ENCODE peak calls at places on chromosomes 7 and 10, in eight cellular contexts. C, X, N, W, I, L, Z and U are unnamed samples. For H3K4me1, the result is how much of the 10 kb centered on the place peaks cover.

GRCh38 chr7:47988496-47989386 is 9.3 kb upstream of the HUS1 start:
- DNase-seq in C (no peak), X (no peak), N (no peak), W (no peak), I (no peak), L (peak), Z (no peak), U (no peak)

GRCh38 chr10:73902351-73902750 is 8.6 kb upstream of the PLAU start:
- DNase-seq in C (no peak), X (no peak), N (no peak), W (no peak), I (no peak), L (no peak), Z (no peak), U (no peak)

GRCh38 chr7:26507375-26508068 is 215.9 kb downstream of the SNX10 start:
- DNase-seq in C (no peak), X (no peak), N (no peak), W (no peak), I (no peak), L (no peak), Z (no peak), U (no peak)

GRCh38 chr10:133260895-133261725 is 15.6 kb downstream of the ADAM8 start:
- DNase-seq in C (no peak), X (peak), N (no peak), W (peak), I (no peak), L (peak), Z (peak), U (no peak)

GRCh38 chr7:56023500-56023899 is 27.7 kb downstream of the PSPH start:
- DNase-seq in C (no peak), X (no peak), N (no peak), W (no peak), I (no peak), L (no peak), Z (no peak), U (no peak)

GRCh38 chr10:84224411-84225028 is 824 bp downstream of the LRIT2 start:
- DNase-seq in C (no peak), X (no peak), N (no peak), W (no peak), I (no peak), L (no peak), Z (no peak), U (no peak)

GRCh38 chr10:59991661-59992060 is 85.3 kb upstream of the CCDC6 start:
- DNase-seq in C (peak), X (no peak), N (no peak), W (no peak), I (peak), L (peak), Z (no peak), U (peak)

GRCh38 chr10:84355106-84355505 is 26.7 kb downstream of the CCSER2 start:
- DNase-seq in C (no peak), X (no peak), N (no peak), W (no peak), I (no peak), L (no peak), Z (no peak), U (no peak)

GRCh38 chr10:47379901-47380300 is 4.2 kb downstream of the ZNF488 start:
- DNase-seq in C (no peak), X (peak), N (no peak), W (no peak), I (no peak), L (no peak), Z (no peak), U (no peak)

GRCh38 chr7:138282997-138283396 is 177.1 kb upstream of the TRIM24 start:
- DNase-seq in C (no peak), X (no peak), N (no peak), W (no peak), I (no peak), L (no peak), Z (no peak), U (no peak)

GRCh38 chr10:102540023-102540422 is 36.3 kb downstream of the SUFU start:
- DNase-seq in C (peak), X (no peak), N (no peak), W (no peak), I (peak), L (peak), Z (peak), U (no peak)

GRCh38 chr10:62352356-62352963 is 21.7 kb upstream of the ZNF365 start:
- DNase-seq in C (no peak), X (no peak), N (no peak), W (no peak), I (peak), L (no peak), Z (no peak), U (peak)

GRCh38 chr10:49166804-49167628 is 21.2 kb downstream of the TMEM273 start:
- DNase-seq in C (no peak), X (no peak), N (no peak), W (no peak), I (no peak), L (no peak), Z (no peak), U (no peak)

GRCh38 chr7:102287465-102288146 is 938 bp downstream of the SH2B2 start:
- DNase-seq in C (no peak), X (peak), N (no peak), W (no peak), I (peak), L (no peak), Z (peak), U (no peak)

GRCh38 chr7:101099969-101100781 is 14.9 kb downstream of the TRIM56 start:
- DNase-seq in C (peak), X (peak), N (peak), W (no peak), I (peak), L (peak), Z (peak), U (peak)

GRCh38 chr10:61708841-61709240 is 46.1 kb downstream of the CABCOCO1 start:
- DNase-seq in C (no peak), X (no peak), N (no peak), W (no peak), I (peak), L (no peak), Z (no peak), U (no peak)

GRCh38 chr7:114648680-114649079 is 234.1 kb downstream of the FOXP2 start:
- DNase-seq in C (no peak), X (no peak), N (no peak), W (no peak), I (no peak), L (no peak), Z (no peak), U (no peak)

GRCh38 chr7:159099711-159100231 is 44.9 kb downstream of the VIPR2 start:
- DNase-seq in C (no peak), X (peak), N (no peak), W (no peak), I (no peak), L (no peak), Z (peak), U (no peak)

GRCh38 chr7:158301221-158301620 is 286.4 kb downstream of the PTPRN2 start:
- DNase-seq in C (no peak), X (no peak), N (no peak), W (no peak), I (no peak), L (no peak), Z (no peak), U (no peak)

GRCh38 chr7:97835296-97836138 is 36.7 kb downstream of the ASNS start:
- DNase-seq in C (peak), X (peak), N (peak), W (no peak), I (peak), L (peak), Z (no peak), U (peak)

GRCh38 chr7:55575733-55576132 is 3.4 kb upstream of the VOPP1 start:
- DNase-seq in C (no peak), X (no peak), N (no peak), W (no peak), I (no peak), L (no peak), Z (no peak), U (no peak)

GRCh38 chr10:119205926-119206602 is 1.3 kb upstream of the GRK5 start:
- DNase-seq in C (no peak), X (peak), N (no peak), W (peak), I (no peak), L (peak), Z (peak), U (no peak)

GRCh38 chr10:1643161-1643910 is 94.0 kb downstream of the ADARB2 start:
- DNase-seq in C (no peak), X (no peak), N (peak), W (no peak), I (no peak), L (peak), Z (no peak), U (no peak)

GRCh38 chr10:104299031-104299904 is 30.3 kb downstream of the GSTO2 start:
- DNase-seq in C (no peak), X (no peak), N (no peak), W (no peak), I (peak), L (no peak), Z (no peak), U (no peak)

GRCh38 chr7:106858618-106859532 is 6.2 kb upstream of the PIK3CG start:
- DNase-seq in C (no peak), X (peak), N (no peak), W (no peak), I (no peak), L (no peak), Z (peak), U (no peak)

GRCh38 chr10:46992794-46993552 is 81.7 kb downstream of the PTPN20 start:
- DNase-seq in C (peak), X (no peak), N (no peak), W (no peak), I (peak), L (peak), Z (peak), U (no peak)

GRCh38 chr7:150974468-150975391 is 3.4 kb downstream of the KCNH2 start:
- DNase-seq in C (peak), X (no peak), N (no peak), W (peak), I (peak), L (peak), Z (peak), U (no peak)

GRCh38 chr10:44382981-44383748 is 1.7 kb downstream of the CXCL12 start:
- DNase-seq in C (no peak), X (no peak), N (no peak), W (no peak), I (no peak), L (no peak), Z (peak), U (no peak)

GRCh38 chr10:16602104-16602735 is 80.5 kb upstream of the C1QL3 start:
- DNase-seq in C (no peak), X (no peak), N (no peak), W (no peak), I (no peak), L (no peak), Z (no peak), U (no peak)

GRCh38 chr10:48509974-48510692 is 94.7 kb downstream of the ARHGAP22 start:
- DNase-seq in C (no peak), X (peak), N (no peak), W (no peak), I (peak), L (peak), Z (no peak), U (no peak)

GRCh38 chr10:13707156-13707881 is 120.6 kb downstream of the PRPF18 start:
- DNase-seq in C (no peak), X (peak), N (peak), W (no peak), I (peak), L (peak), Z (peak), U (no peak)

GRCh38 chr10:17033529-17034250 is 95.9 kb downstream of the CUBN start:
- DNase-seq in C (no peak), X (no peak), N (no peak), W (no peak), I (peak), L (no peak), Z (no peak), U (no peak)

GRCh38 chr7:141073173-141073640 is 657 bp upstream of the TMEM178B start:
- DNase-seq in C (no peak), X (peak), N (no peak), W (no peak), I (peak), L (peak), Z (peak), U (no peak)

GRCh38 chr7:108166687-108167086 is 36.5 kb upstream of the LAMB4 start:
- DNase-seq in C (no peak), X (no peak), N (no peak), W (no peak), I (no peak), L (no peak), Z (no peak), U (no peak)

GRCh38 chr7:3095046-3095445 is 51.4 kb upstream of the CARD11 start:
- DNase-seq in C (no peak), X (peak), N (no peak), W (no peak), I (no peak), L (no peak), Z (no peak), U (no peak)
- H3K4me1 ChIP-seq in C (under half), X (under half), N (under half), W (under half), I (under half), L (under half), Z (under half), U (under half)

GRCh38 chr7:143393267-143394041 is 12.3 kb downstream of the ZYX start:
- DNase-seq in C (no peak), X (peak), N (no peak), W (no peak), I (peak), L (no peak), Z (no peak), U (no peak)
- H3K4me1 ChIP-seq in C (under half), X (under half), N (under half), W (under half), I (under half), L (under half), Z (half or more), U (under half)

GRCh38 chr7:30917216-30917893 is 5.7 kb downstream of the AQP1 start:
- DNase-seq in C (no peak), X (no peak), N (no peak), W (no peak), I (no peak), L (no peak), Z (no peak), U (no peak)
- H3K4me1 ChIP-seq in C (under half), X (half or more), N (under half), W (under half), I (under half), L (under half), Z (under half), U (under half)

GRCh38 chr10:112768121-112768520 is 181.9 kb upstream of the TCF7L2 start:
- DNase-seq in C (no peak), X (no peak), N (no peak), W (no peak), I (no peak), L (no peak), Z (no peak), U (no peak)
- H3K4me1 ChIP-seq in C (under half), X (under half), N (under half), W (under half), I (under half), L (under half), Z (under half), U (under half)

DNA sequence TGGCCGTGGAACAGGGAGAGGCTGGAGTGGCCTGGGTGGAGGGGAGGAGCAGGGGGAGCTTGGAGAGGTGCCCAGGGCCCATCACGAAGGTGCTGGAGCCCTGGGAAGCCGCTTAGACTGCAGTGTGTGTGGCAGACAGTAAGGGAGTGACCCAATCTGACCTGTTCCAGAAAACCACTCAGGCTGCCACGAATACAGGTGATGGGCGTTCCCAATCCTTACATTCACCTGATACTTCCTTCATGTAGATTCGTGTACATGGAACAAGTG is 161.7 kb downstream of the SVIL start:
- DNase-seq in C (no peak), X (peak), N (no peak), W (no peak), I (no peak), L (no peak), Z (no peak), U (no peak)
- H3K4me1 ChIP-seq in C (under half), X (half or more), N (under half), W (under half), I (under half), L (under half), Z (under half), U (under half)

GRCh38 chr10:3755440-3756359 is 29.3 kb downstream of the KLF6 start:
- DNase-seq in C (no peak), X (no peak), N (no peak), W (no peak), I (peak), L (no peak), Z (no peak), U (no peak)
- H3K4me1 ChIP-seq in C (under half), X (under half), N (under half), W (under half), I (under half), L (under half), Z (under half), U (under half)

DNA sequence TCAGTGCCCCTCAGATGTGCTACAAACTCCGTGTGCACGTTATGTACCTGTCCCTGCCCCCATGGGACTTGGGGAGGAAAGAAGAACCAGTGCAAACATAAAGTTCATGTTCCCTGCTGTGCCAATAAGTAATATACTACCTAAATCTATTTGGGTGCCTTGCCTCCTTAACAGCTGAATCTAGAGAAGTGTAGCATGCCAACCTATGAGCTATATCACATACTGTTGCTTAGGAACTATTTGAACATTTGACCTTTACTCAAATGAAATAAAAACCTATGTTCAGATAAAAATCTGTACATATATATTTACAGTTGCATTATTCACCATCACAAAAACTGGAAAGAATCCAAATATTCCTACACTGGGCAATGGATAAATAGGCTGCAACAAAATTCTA is 9.8 kb downstream of the POT1 start:
- DNase-seq in C (no peak), X (no peak), N (no peak), W (no peak), I (no peak), L (no peak), Z (no peak), U (no peak)
- H3K4me1 ChIP-seq in C (under half), X (under half), N (under half), W (under half), I (under half), L (under half), Z (under half), U (under half)